ENCODE peak calls at places on chromosomes 11 and 22, in ten cellular contexts. L is germinal center; V is ELF-1; R is nephron progenitor cell; E is CD4-positive, CD25-positive, alpha-beta regulatory T cell; W is pancreas; N is activated effector memory CD4-positive, alpha-beta T cell treated with Interleukin-2 at 50 U/mL for 16 hours; J is GF-D8; U is GM04503; B is GM19239. P is an unnamed sample.

GRCh38 chr22:50192825-50193204 is 7.1 kb downstream of the TRABD start:
- DNase-seq in W (peak), J (no peak), E (peak), N (peak), L (no peak), R (no peak), B (no peak), U (no peak), V (no peak), P (no peak)

GRCh38 chr11:120383518-120384155 is 47.4 kb downstream of the ARHGEF12 start:
- DNase-seq in B (no peak), L (no peak), J (no peak), E (no peak), U (no peak), W (no peak), N (no peak), R (no peak), V (no peak), P (no peak)

GRCh38 chr11:12629601-12630313 is 44.5 kb upstream of the TEAD1 start:
- DNase-seq in J (no peak), R (no peak), L (no peak), W (no peak), U (no peak), B (no peak), E (no peak), N (no peak), V (no peak), P (no peak)

GRCh38 chr22:36439481-36440271 is 41.8 kb downstream of the TXN2 start:
- DNase-seq in L (no peak), J (no peak), W (no peak), E (no peak), U (peak), R (no peak), N (no peak), B (no peak), V (peak), P (no peak)

GRCh38 chr11:14411818-14412217 is 52.8 kb upstream of the RRAS2 start:
- DNase-seq in R (no peak), E (no peak), L (no peak), J (no peak), B (no peak), V (no peak), W (no peak), N (no peak), U (peak), P (no peak)

GRCh38 chr22:37675930-37676571 is 615 bp downstream of the LGALS1 start:
- DNase-seq in N (no peak), B (no peak), J (no peak), R (no peak), E (peak), W (peak), V (no peak), U (no peak), L (no peak), P (peak)

GRCh38 chr11:85953491-85954143 is 98.4 kb downstream of the CCDC83 start:
- DNase-seq in N (no peak), U (no peak), L (no peak), J (no peak), E (no peak), W (no peak), R (no peak), B (no peak), V (no peak), P (no peak)

GRCh38 chr22:41512421-41513194 is 31.7 kb downstream of the POLR3H start:
- DNase-seq in B (no peak), R (peak), U (no peak), W (no peak), N (no peak), J (no peak), V (peak), E (no peak), L (no peak), P (no peak)

GRCh38 chr11:62680825-62681240 is 2.0 kb upstream of the UBXN1 start:
- DNase-seq in L (peak), B (peak), W (no peak), U (peak), J (peak), V (peak), R (no peak), E (no peak), N (no peak), P (no peak)

GRCh38 chr22:41984006-41984405 is 14.6 kb upstream of the WBP2NL start:
- DNase-seq in N (no peak), U (no peak), E (no peak), V (no peak), W (no peak), B (no peak), J (no peak), R (no peak), L (no peak), P (no peak)

GRCh38 chr11:65572356-65573043 is at the start of gene FAM89B:
- DNase-seq in U (no peak), V (peak), B (no peak), R (peak), N (peak), J (peak), E (peak), W (peak), L (peak), P (peak)

GRCh38 chr22:48836673-48837340 is 990.9 kb downstream of the BRD1 start:
- DNase-seq in E (no peak), W (no peak), U (no peak), B (no peak), J (no peak), R (no peak), L (no peak), V (no peak), N (no peak), P (no peak)

GRCh38 chr22:20531154-20531403 is 23.7 kb downstream of the MED15 start:
- DNase-seq in U (no peak), N (no peak), J (no peak), B (no peak), R (no peak), E (no peak), V (no peak), L (no peak), W (no peak), P (no peak)

GRCh38 chr11:87454246-87454645 is 416.5 kb downstream of the TMEM135 start:
- DNase-seq in L (peak), U (no peak), B (no peak), V (no peak), N (no peak), R (no peak), W (peak), J (no peak), E (no peak), P (no peak)

GRCh38 chr11:17803751-17804334 is 69.3 kb downstream of the KCNC1 start:
- DNase-seq in W (no peak), V (no peak), E (no peak), R (no peak), U (no peak), L (no peak), B (no peak), N (no peak), J (no peak), P (no peak)

GRCh38 chr11:110409174-110409573 is 20.6 kb upstream of the FDX1 start:
- DNase-seq in V (no peak), L (no peak), W (no peak), B (no peak), U (no peak), E (no peak), N (no peak), R (no peak), J (peak), P (no peak)